ENCODE peak calls at places on chromosomes 1 and 21, in six cellular contexts. M is A549, J is endothelial cell of umbilical vein, T is HepG2, Q is K562, W is GM12878. H is an unnamed sample.

GRCh38 chr1:201143726-201144635 is 10.3 kb downstream of the TMEM9 start:
- DNase-seq in M (no peak), J (no peak), T (no peak), Q (no peak), W (no peak), H (no peak)

GRCh38 chr21:34994646-34995631 is 54.2 kb downstream of the RUNX1 start:
- DNase-seq in M (no peak), J (no peak), T (no peak), Q (peak), W (no peak), H (peak)

GRCh38 chr1:83102630-83103071 is 896.3 kb downstream of the TTLL7 start:
- DNase-seq in M (no peak), J (no peak), T (no peak), Q (no peak), W (no peak), H (no peak)

GRCh38 chr1:35958558-35958957 is 27.7 kb downstream of the AGO3 start:
- DNase-seq in M (no peak), J (no peak), T (no peak), Q (no peak), W (no peak), H (no peak)

GRCh38 chr1:240455228-240455821 is 156.6 kb downstream of the GREM2 start:
- DNase-seq in M (no peak), J (no peak), T (no peak), Q (no peak), W (no peak), H (peak)

GRCh38 chr1:168360622-168361021 is 79.9 kb downstream of the TBX19 start:
- DNase-seq in M (no peak), J (no peak), T (no peak), Q (no peak), W (no peak), H (no peak)

GRCh38 chr1:190759807-190760206 is 282.1 kb upstream of the BRINP3 start:
- DNase-seq in M (no peak), J (no peak), T (no peak), Q (no peak), W (peak), H (no peak)

GRCh38 chr1:54581621-54582035 is 33.6 kb downstream of the ACOT11 start:
- DNase-seq in M (peak), J (peak), T (peak), Q (no peak), W (no peak), H (no peak)

GRCh38 chr1:109624215-109625010 is 4.8 kb downstream of the AMPD2 start:
- DNase-seq in M (no peak), J (no peak), T (no peak), Q (no peak), W (no peak), H (peak)

GRCh38 chr1:113166473-113166872 is 93.5 kb downstream of the LRIG2 start:
- DNase-seq in M (no peak), J (no peak), T (no peak), Q (no peak), W (no peak), H (no peak)

GRCh38 chr1:232499151-232499550 is 130.8 kb downstream of the SIPA1L2 start:
- DNase-seq in M (no peak), J (no peak), T (no peak), Q (no peak), W (no peak), H (no peak)

GRCh38 chr1:198936371-198937083 is 297.7 kb downstream of the PTPRC start:
- DNase-seq in M (no peak), J (peak), T (no peak), Q (no peak), W (no peak), H (peak)

GRCh38 chr1:167611983-167612382 is 18.0 kb upstream of the RCSD1 start:
- DNase-seq in M (no peak), J (no peak), T (no peak), Q (no peak), W (no peak), H (no peak)

GRCh38 chr1:236997882-236998281 is 6.4 kb downstream of the MT1HL1 start:
- DNase-seq in M (no peak), J (no peak), T (no peak), Q (no peak), W (no peak), H (no peak)

GRCh38 chr1:54337928-54338327 is 68.3 kb downstream of the SSBP3 start:
- DNase-seq in M (no peak), J (peak), T (no peak), Q (no peak), W (no peak), H (no peak)

GRCh38 chr1:3353901-3354300 is 100.6 kb upstream of the ARHGEF16 start:
- DNase-seq in M (no peak), J (no peak), T (no peak), Q (no peak), W (no peak), H (no peak)

GRCh38 chr1:75916834-75917233 is 15.4 kb downstream of the ASB17 start:
- DNase-seq in M (no peak), J (no peak), T (no peak), Q (no peak), W (no peak), H (no peak)

GRCh38 chr1:39539252-39539790 is 37.3 kb downstream of the PABPC4 start:
- DNase-seq in M (peak), J (peak), T (peak), Q (peak), W (peak), H (peak)

GRCh38 chr1:214568328-214568727 is 16.9 kb upstream of the PTPN14 start:
- DNase-seq in M (no peak), J (peak), T (no peak), Q (no peak), W (no peak), H (no peak)

GRCh38 chr1:101203812-101204540 is 32.8 kb upstream of the S1PR1 start:
- DNase-seq in M (no peak), J (peak), T (no peak), Q (no peak), W (no peak), H (no peak)

GRCh38 chr1:88883156-88883555 is 8.2 kb downstream of the GTF2B start:
- DNase-seq in M (no peak), J (no peak), T (no peak), Q (no peak), W (no peak), H (no peak)

GRCh38 chr1:191892716-191893115 is 265.5 kb upstream of the RGS18 start:
- DNase-seq in M (no peak), J (no peak), T (no peak), Q (no peak), W (no peak), H (no peak)

GRCh38 chr1:75559141-75559540 is 51.8 kb downstream of the SLC44A5 start:
- DNase-seq in M (no peak), J (no peak), T (no peak), Q (no peak), W (no peak), H (no peak)

GRCh38 chr1:50829010-50829958 is 130.8 kb downstream of the FAF1 start:
- DNase-seq in M (no peak), J (peak), T (no peak), Q (no peak), W (no peak), H (no peak)

GRCh38 chr1:147736847-147737246 is 23.6 kb downstream of the GJA5 start:
- DNase-seq in M (no peak), J (no peak), T (no peak), Q (no peak), W (no peak), H (no peak)

GRCh38 chr1:160047116-160047991 is 15.6 kb upstream of the PIGM start:
- DNase-seq in M (no peak), J (no peak), T (peak), Q (no peak), W (no peak), H (no peak)

GRCh38 chr1:1752671-1753606 is 25.3 kb downstream of the NADK start:
- DNase-seq in M (no peak), J (no peak), T (no peak), Q (peak), W (no peak), H (no peak)

GRCh38 chr21:31710586-31710985 is 21.3 kb downstream of the SCAF4 start:
- DNase-seq in M (no peak), J (peak), T (no peak), Q (no peak), W (no peak), H (no peak)

GRCh38 chr1:231091853-231092301 is 51.8 kb upstream of the FAM89A start:
- DNase-seq in M (peak), J (peak), T (peak), Q (peak), W (no peak), H (peak)

GRCh38 chr21:44579056-44579832 is 1.2 kb downstream of the KRTAP10-5 start:
- DNase-seq in M (no peak), J (no peak), T (no peak), Q (no peak), W (no peak), H (no peak)

GRCh38 chr1:30042438-30043147 is 680.8 kb downstream of the MATN1 start:
- DNase-seq in M (no peak), J (no peak), T (no peak), Q (no peak), W (no peak), H (no peak)

GRCh38 chr1:106975944-106976343 is 80.5 kb upstream of the PRMT6 start:
- DNase-seq in M (no peak), J (no peak), T (no peak), Q (no peak), W (no peak), H (peak)

GRCh38 chr1:203673550-203674411 is 47.1 kb downstream of the ATP2B4 start:
- DNase-seq in M (peak), J (peak), T (peak), Q (peak), W (no peak), H (peak)

GRCh38 chr1:153667439-153667838 is 3.4 kb downstream of the ILF2 start:
- DNase-seq in M (no peak), J (no peak), T (no peak), Q (no peak), W (no peak), H (no peak)
- H3K4me3 ChIP-seq in M (no peak), J (no peak), T (no peak), Q (no peak), W (no peak), H (no peak)

GRCh38 chr21:17711896-17712295 is 99.2 kb upstream of the BTG3 start:
- DNase-seq in M (no peak), J (no peak), T (no peak), Q (no peak), W (no peak), H (peak)
- TF ChIP-seq MAX in M (no peak), J (no peak), T (no peak), Q (no peak), W (no peak), H (no peak)

GRCh38 chr1:153568367-153569099 is 2.9 kb upstream of the S100A2 start:
- DNase-seq in M (peak), J (peak), T (peak), Q (peak), W (peak), H (peak)
- TF ChIP-seq MYC in M (peak), J (no peak), T (peak), Q (no peak), W (no peak), H (no peak)

DNA sequence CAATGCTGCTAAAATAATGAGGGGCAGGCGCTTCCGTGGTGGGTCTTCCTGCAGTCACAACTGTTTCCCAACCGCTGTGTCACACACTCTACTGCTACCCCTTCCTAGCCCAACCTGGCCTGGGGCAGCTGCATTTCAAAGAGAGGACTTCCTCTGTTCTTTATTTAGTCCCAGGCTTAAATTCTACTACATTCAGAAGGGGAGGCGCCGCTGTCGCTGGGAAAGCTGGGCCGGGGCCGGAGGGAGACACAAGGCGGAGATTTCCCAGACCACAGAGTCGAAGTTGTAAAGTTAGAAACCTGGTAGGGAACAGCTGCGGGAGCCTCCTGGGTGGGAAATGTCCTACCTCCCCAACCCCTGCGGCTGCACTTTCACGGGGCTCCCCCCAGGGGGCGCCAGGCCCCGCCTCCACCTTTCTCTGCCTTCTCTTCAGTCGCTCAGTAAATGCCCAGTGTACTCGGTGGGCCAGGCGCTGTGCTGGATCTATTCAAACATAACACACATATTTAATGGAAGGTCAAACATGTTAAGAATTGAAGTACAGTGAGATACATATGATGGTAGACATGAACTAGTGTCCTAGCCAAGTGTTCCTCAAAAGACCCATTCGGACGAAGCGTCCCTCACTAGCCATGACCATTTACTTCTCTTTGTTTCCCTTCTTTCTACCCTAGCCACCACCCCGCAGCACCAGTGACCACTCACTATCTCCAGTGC is 23.1 kb downstream of the DYRK3 start:
- DNase-seq in M (peak), J (peak), T (no peak), Q (peak), W (no peak), H (peak)
- H3K4me3 ChIP-seq in M (no peak), J (no peak), T (no peak), Q (no peak), W (no peak), H (no peak)

GRCh38 chr1:43232482-43232881 is 37.3 kb upstream of the TMEM125 start:
- DNase-seq in M (no peak), J (no peak), T (no peak), Q (no peak), W (no peak), H (no peak)

GRCh38 chr1:43229831-43230780 is 39.7 kb upstream of the TMEM125 start:
- DNase-seq in M (no peak), J (no peak), T (no peak), Q (no peak), W (no peak), H (no peak)

GRCh38 chr1:43233631-43234030 is 36.2 kb upstream of the TMEM125 start:
- DNase-seq in M (no peak), J (no peak), T (no peak), Q (no peak), W (no peak), H (no peak)

GRCh38 chr1:43234267-43234666 is 35.5 kb upstream of the TMEM125 start:
- DNase-seq in M (no peak), J (no peak), T (no peak), Q (no peak), W (no peak), H (no peak)

DNA sequence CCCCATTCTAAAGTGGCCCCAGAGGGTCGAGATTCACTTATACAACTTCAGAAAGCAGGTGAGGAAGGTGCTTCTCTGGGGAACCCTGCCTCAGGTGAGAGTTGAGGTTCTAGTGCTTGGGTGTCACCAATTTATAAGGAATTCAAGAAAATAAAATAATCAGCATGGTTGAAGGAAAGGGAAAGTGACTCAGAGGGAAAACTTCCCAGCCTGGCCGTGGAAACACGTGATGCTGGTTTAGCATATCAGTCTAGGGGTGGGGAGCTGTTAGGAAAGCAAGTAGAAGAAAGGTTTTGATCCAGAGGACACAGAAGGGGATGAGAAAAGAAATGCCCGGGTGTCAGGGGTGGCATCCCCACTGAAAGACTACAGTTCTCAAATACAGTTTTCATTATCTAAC is 37.7 kb upstream of the TMEM125 start:
- DNase-seq in M (no peak), J (peak), T (no peak), Q (no peak), W (no peak), H (no peak)
- TF ChIP-seq MAX in M (no peak), J (peak), T (no peak), Q (no peak), W (no peak), H (no peak)

H was measured in NB4.